ENCODE peak calls at places on chromosome 12, in five cellular contexts. One of them, this sample, is unnamed.
A peak's percentile ranks its signal among the peaks of the same experiment; 100 is the strongest.

GRCh38 chr12:12810507-12811143 is 2.5 kb upstream of the DDX47 start:
- DNase-seq in mesenchymal stem cell: no peak
- DNase-seq in H1: no peak
- DNase-seq in trophoblast cell: no peak
- DNase-seq in H9: no peak
- DNase-seq in this sample: no peak

GRCh38 chr12:52333321-52333720 is 12.1 kb upstream of the KRT83 start:
- DNase-seq in trophoblast cell: no peak
- DNase-seq in H1: no peak
- DNase-seq in H9: no peak
- DNase-seq in mesenchymal stem cell: no peak
- DNase-seq in this sample: no peak

GRCh38 chr12:79687711-79688270 is 3.0 kb downstream of the PAWR start:
- DNase-seq in H9: no peak
- DNase-seq in mesenchymal stem cell: peak; percentile 33
- DNase-seq in trophoblast cell: no peak
- DNase-seq in H1: no peak
- DNase-seq in this sample: peak; percentile 23

GRCh38 chr12:22626429-22626828 is 1.5 kb downstream of the ETNK1 start:
- DNase-seq in trophoblast cell: peak; percentile 0
- DNase-seq in H1: no peak
- DNase-seq in H9: no peak
- DNase-seq in mesenchymal stem cell: peak; percentile 30
- DNase-seq in this sample: no peak

GRCh38 chr12:92509156-92509758 is 193.5 kb upstream of the PLEKHG7 start:
- DNase-seq in mesenchymal stem cell: no peak
- DNase-seq in H1: no peak
- DNase-seq in trophoblast cell: no peak
- DNase-seq in H9: no peak
- DNase-seq in this sample: no peak

GRCh38 chr12:2402180-2402579 is 349.4 kb downstream of the CACNA1C start:
- DNase-seq in H9: no peak
- DNase-seq in trophoblast cell: no peak
- DNase-seq in mesenchymal stem cell: no peak
- DNase-seq in H1: no peak
- DNase-seq in this sample: no peak

GRCh38 chr12:13283867-13284266 is 87.3 kb downstream of the EMP1 start:
- DNase-seq in trophoblast cell: no peak
- DNase-seq in mesenchymal stem cell: no peak
- DNase-seq in H1: no peak
- DNase-seq in H9: no peak
- DNase-seq in this sample: no peak

GRCh38 chr12:76883151-76883550 is 4.3 kb upstream of the CSRP2 start:
- DNase-seq in H9: no peak
- DNase-seq in trophoblast cell: no peak
- DNase-seq in mesenchymal stem cell: peak; percentile 28
- DNase-seq in H1: no peak
- DNase-seq in this sample: no peak

GRCh38 chr12:108637631-108638030 is 3.9 kb upstream of the SELPLG start:
- DNase-seq in trophoblast cell: no peak
- DNase-seq in H1: no peak
- DNase-seq in H9: peak; percentile 19
- DNase-seq in mesenchymal stem cell: no peak
- DNase-seq in this sample: no peak

GRCh38 chr12:102891756-102892155 is 25.3 kb downstream of the PAH start:
- DNase-seq in H9: peak; percentile 64
- DNase-seq in trophoblast cell: no peak
- DNase-seq in mesenchymal stem cell: no peak
- DNase-seq in H1: no peak
- DNase-seq in this sample: peak; percentile 64

GRCh38 chr12:79886917-79887519 is 47.9 kb downstream of the PPP1R12A start:
- DNase-seq in mesenchymal stem cell: peak; percentile 67
- DNase-seq in trophoblast cell: no peak
- DNase-seq in H1: no peak
- DNase-seq in H9: no peak
- DNase-seq in this sample: no peak

GRCh38 chr12:122825773-122826724 is 9.2 kb upstream of the HIP1R start:
- DNase-seq in trophoblast cell: no peak
- DNase-seq in H1: no peak
- DNase-seq in H9: no peak
- DNase-seq in mesenchymal stem cell: no peak
- DNase-seq in this sample: no peak

GRCh38 chr12:53102883-53103807 is at the start of gene SOAT2:
- DNase-seq in H9: no peak
- DNase-seq in mesenchymal stem cell: no peak
- DNase-seq in trophoblast cell: no peak
- DNase-seq in H1: no peak
- DNase-seq in this sample: no peak

GRCh38 chr12:129150721-129151120 is 297.4 kb downstream of the GLT1D1 start:
- DNase-seq in mesenchymal stem cell: no peak
- DNase-seq in trophoblast cell: no peak
- DNase-seq in H9: no peak
- DNase-seq in H1: no peak
- DNase-seq in this sample: no peak

GRCh38 chr12:132618683-132619043 is at the start of gene P2RX2:
- DNase-seq in H1: no peak
- DNase-seq in trophoblast cell: no peak
- DNase-seq in H9: peak; percentile 58
- DNase-seq in mesenchymal stem cell: no peak
- DNase-seq in this sample: no peak

GRCh38 chr12:124172646-124173045 is 122.2 kb upstream of the RFLNA start:
- DNase-seq in trophoblast cell: peak; percentile 79
- DNase-seq in H9: no peak
- DNase-seq in H1: no peak
- DNase-seq in mesenchymal stem cell: no peak
- DNase-seq in this sample: no peak

GRCh38 chr12:43444940-43445564 is 107.0 kb downstream of the ADAMTS20 start:
- DNase-seq in H9: peak; percentile 44
- DNase-seq in mesenchymal stem cell: peak; percentile 64
- DNase-seq in trophoblast cell: peak; percentile 37
- DNase-seq in H1: peak; percentile 71
- DNase-seq in this sample: peak; percentile 36

GRCh38 chr12:122880668-122881067 is 15.3 kb downstream of the VPS37B start:
- DNase-seq in H9: no peak
- DNase-seq in trophoblast cell: peak; percentile 23
- DNase-seq in H1: no peak
- DNase-seq in mesenchymal stem cell: no peak
- DNase-seq in this sample: no peak

GRCh38 chr12:64752833-64753238 is 6.4 kb downstream of the GNS start:
- DNase-seq in H9: no peak
- DNase-seq in mesenchymal stem cell: no peak
- DNase-seq in H1: no peak
- DNase-seq in trophoblast cell: no peak
- DNase-seq in this sample: no peak

GRCh38 chr12:49228653-49229052 is 36.2 kb upstream of the TUBA1C start:
- DNase-seq in mesenchymal stem cell: no peak
- DNase-seq in H1: no peak
- DNase-seq in H9: no peak
- DNase-seq in trophoblast cell: no peak
- DNase-seq in this sample: no peak

GRCh38 chr12:1798734-1799067 is 21.7 kb upstream of the LRTM2 start:
- DNase-seq in trophoblast cell: no peak
- DNase-seq in H9: no peak
- DNase-seq in H1: no peak
- DNase-seq in mesenchymal stem cell: no peak
- DNase-seq in this sample: no peak

GRCh38 chr12:111033281-111034147 is 113.1 kb upstream of the MYL2 start:
- DNase-seq in H9: peak; percentile 71
- DNase-seq in trophoblast cell: no peak
- DNase-seq in mesenchymal stem cell: no peak
- DNase-seq in H1: peak; percentile 84
- DNase-seq in this sample: peak; percentile 36

GRCh38 chr12:53950789-53951576 is 3.7 kb upstream of the HOXC12 start:
- DNase-seq in H1: peak; percentile 61
- DNase-seq in trophoblast cell: no peak
- DNase-seq in mesenchymal stem cell: no peak
- DNase-seq in H9: no peak
- DNase-seq in this sample: no peak

GRCh38 chr12:33605776-33606175 is 166.2 kb upstream of the SYT10 start:
- DNase-seq in H9: no peak
- DNase-seq in H1: no peak
- DNase-seq in trophoblast cell: no peak
- DNase-seq in mesenchymal stem cell: no peak
- DNase-seq in this sample: no peak

GRCh38 chr12:57896139-57896436 is 45.3 kb upstream of the ATP23 start:
- DNase-seq in H1: no peak
- DNase-seq in trophoblast cell: no peak
- DNase-seq in mesenchymal stem cell: peak; percentile 39
- DNase-seq in H9: no peak
- DNase-seq in this sample: no peak

GRCh38 chr12:56110571-56110970 is 5.9 kb upstream of the RPL41 start:
- DNase-seq in trophoblast cell: no peak
- DNase-seq in mesenchymal stem cell: no peak
- DNase-seq in H9: no peak
- DNase-seq in H1: no peak
- DNase-seq in this sample: no peak

GRCh38 chr12:121778567-121779421 is 14.7 kb downstream of the RHOF start:
- DNase-seq in trophoblast cell: peak; percentile 59
- DNase-seq in H9: peak; percentile 42
- DNase-seq in mesenchymal stem cell: no peak
- DNase-seq in H1: no peak
- DNase-seq in this sample: no peak
- H2BK12ac ChIP-seq in trophoblast cell: no peak overlapping the region
- H2BK12ac ChIP-seq in H9: no peak overlapping the region
- H2BK12ac ChIP-seq in mesenchymal stem cell: no peak overlapping the region
- H2BK12ac ChIP-seq in H1: no peak overlapping the region
- H2BK12ac ChIP-seq in this sample: peak overlapping the region; percentile 22

DNA sequence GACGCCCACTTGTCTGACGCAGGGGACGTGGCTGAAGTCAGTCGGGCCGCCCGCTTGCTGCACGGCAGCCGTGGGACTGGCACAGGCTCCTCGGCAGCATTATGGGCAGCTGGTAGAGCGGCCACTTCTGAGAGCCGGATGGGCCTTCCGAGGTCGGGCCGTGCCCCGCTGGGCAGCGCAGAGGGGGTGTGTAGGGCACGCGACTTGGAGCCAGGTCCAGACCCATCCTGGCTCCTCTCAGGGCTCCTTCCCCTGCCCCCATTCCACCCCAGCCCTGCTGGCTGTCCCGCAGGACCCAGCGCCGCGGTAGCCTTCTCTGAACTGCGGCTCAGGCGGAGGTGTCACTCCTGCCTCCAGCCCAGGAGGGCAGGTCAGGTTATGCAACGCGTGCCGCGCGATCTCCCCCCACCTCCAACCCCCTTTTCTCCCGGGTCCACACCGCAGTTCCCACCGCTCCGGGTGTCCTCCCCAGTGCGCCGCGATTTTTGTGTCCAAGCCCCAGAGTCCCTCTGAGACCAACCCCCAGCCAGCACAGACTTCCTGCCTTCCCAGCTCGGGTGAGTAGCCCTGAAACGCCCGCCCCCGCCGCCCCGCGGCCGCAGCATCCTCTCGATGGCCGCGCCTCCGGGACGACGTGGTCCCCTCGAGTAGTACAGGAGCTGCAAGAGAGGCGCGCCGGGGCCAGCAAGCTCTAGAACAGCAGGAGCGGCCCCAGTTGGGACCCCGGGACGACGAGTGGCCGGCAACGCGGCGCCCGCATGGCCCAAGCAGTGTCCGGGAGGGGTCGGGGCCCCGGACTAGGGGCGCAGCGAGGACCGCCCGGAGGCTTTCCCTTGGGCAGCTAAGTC is 41.1 kb upstream of the CAPRIN2 start:
- DNase-seq in H1: peak; percentile 88
- DNase-seq in mesenchymal stem cell: peak; percentile 87
- DNase-seq in H9: peak; percentile 89
- DNase-seq in trophoblast cell: no peak
- DNase-seq in this sample: peak; percentile 53
- H4K8ac ChIP-seq in H1: peak overlapping the region; percentile 86
- H4K8ac ChIP-seq in mesenchymal stem cell: peak overlapping the region; percentile 93
- H4K8ac ChIP-seq in H9: no peak overlapping the region
- H4K8ac ChIP-seq in trophoblast cell: peak overlapping the region; percentile 40
- H4K8ac ChIP-seq in this sample: no peak overlapping the region

GRCh38 chr12:25925064-25925463 is 33.4 kb upstream of the RASSF8 start:
- DNase-seq in mesenchymal stem cell: no peak
- DNase-seq in H1: no peak
- DNase-seq in H9: no peak
- DNase-seq in trophoblast cell: no peak
- DNase-seq in this sample: no peak

GRCh38 chr12:25929096-25929637 is 29.3 kb upstream of the RASSF8 start:
- DNase-seq in H1: no peak
- DNase-seq in H9: no peak
- DNase-seq in trophoblast cell: no peak
- DNase-seq in mesenchymal stem cell: no peak
- DNase-seq in this sample: no peak

GRCh38 chr12:25926536-25926935 is 31.9 kb upstream of the RASSF8 start:
- DNase-seq in trophoblast cell: no peak
- DNase-seq in H1: no peak
- DNase-seq in mesenchymal stem cell: no peak
- DNase-seq in H9: no peak
- DNase-seq in this sample: no peak

DNA sequence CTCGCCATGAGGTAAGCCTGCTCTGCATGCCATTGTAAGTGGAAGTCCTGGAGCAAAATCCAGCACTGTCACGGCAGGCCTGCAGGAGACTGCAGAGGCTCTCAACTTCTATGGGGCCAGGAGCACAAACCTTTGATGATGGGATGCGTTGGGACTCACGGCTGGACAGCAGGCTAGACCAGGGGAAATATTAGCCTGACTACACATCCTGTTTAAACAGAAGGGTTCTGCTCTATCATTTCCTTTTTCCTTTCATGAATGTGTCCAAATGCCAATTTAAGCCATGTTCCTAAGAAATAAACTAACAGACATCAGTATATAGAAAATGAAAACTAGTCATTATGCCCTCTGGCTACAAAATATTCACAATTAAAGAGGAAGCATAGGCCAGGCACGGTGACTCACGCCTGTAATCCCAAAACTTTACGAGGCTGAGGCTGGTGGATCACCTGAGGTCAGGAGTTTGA is 33.9 kb upstream of the RASSF8 start:
- DNase-seq in trophoblast cell: peak; percentile 83
- DNase-seq in mesenchymal stem cell: no peak
- DNase-seq in H9: no peak
- DNase-seq in H1: no peak
- DNase-seq in this sample: no peak
- H2BK12ac ChIP-seq in trophoblast cell: no peak overlapping the region
- H2BK12ac ChIP-seq in mesenchymal stem cell: no peak overlapping the region
- H2BK12ac ChIP-seq in H9: no peak overlapping the region
- H2BK12ac ChIP-seq in H1: no peak overlapping the region
- H2BK12ac ChIP-seq in this sample: no peak overlapping the region

DNA sequence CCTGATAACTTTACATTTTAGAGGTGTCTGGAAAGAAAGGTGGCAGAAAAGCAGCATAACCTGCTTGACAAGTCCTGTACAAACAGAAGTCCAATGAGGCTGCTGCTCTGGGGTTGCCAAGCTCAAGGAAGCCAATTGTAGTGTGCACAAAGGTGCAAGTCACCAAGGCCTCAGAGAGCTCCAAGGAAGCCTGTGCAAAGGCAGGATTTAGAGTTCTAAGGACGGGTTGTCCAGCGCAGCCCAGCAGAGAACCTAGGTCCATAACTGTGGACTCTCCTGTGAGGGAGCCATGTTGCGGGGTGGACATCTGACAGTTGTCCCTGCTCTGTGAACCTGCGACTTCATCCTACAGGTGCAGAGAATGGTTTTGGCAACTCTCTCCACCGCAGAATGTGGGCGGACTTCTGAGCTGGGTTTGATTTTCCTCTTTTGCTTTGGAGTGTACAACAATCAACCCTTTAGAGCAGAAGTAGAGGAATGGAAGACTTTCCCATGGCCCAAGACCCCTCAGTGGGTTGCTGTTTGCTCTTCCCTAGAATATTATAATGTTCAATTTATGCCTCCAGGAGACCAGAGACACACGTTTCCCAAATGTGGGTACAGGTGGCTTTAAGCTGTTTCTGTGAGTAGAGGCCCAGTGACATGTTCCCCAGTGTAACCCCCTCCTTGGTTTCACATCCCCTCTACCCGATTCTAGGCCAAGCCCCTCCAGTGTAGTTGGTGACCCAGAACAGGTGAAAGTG is 81.0 kb downstream of the ETV6 start:
- DNase-seq in H1: no peak
- DNase-seq in trophoblast cell: no peak
- DNase-seq in H9: no peak
- DNase-seq in mesenchymal stem cell: no peak
- DNase-seq in this sample: no peak
- H4K8ac ChIP-seq in H1: no peak overlapping the region
- H4K8ac ChIP-seq in trophoblast cell: no peak overlapping the region
- H4K8ac ChIP-seq in H9: no peak overlapping the region
- H4K8ac ChIP-seq in mesenchymal stem cell: peak overlapping the region; percentile 4
- H4K8ac ChIP-seq in this sample: no peak overlapping the region